ENCODE peak calls at places on chromosomes 6 and 20, in ten cellular contexts. I is SK-N-SH, D is kidney, K is dorsolateral prefrontal cortex, Z is lower lobe of right lung, H is right atrium auricular region, N is fibroblast of pulmonary artery, L is AG04449, Q is psoas muscle, M is heart left ventricle. F is an unnamed sample.

GRCh38 chr6:36699290-36699689 is 1.7 kb downstream of the RAB44 start:
- DNase-seq in K (no peak), H (no peak), Q (peak), M (no peak), N (no peak), L (no peak), D (no peak), Z (no peak), I (no peak), F (no peak)

GRCh38 chr20:14553774-14554524 is 216.5 kb upstream of the FLRT3 start:
- DNase-seq in I (no peak), K (no peak), M (peak), L (no peak), N (peak), H (no peak), Q (no peak), D (no peak), Z (no peak), F (no peak)

GRCh38 chr20:10857362-10858070 is 183.7 kb upstream of the JAG1 start:
- DNase-seq in Z (no peak), H (no peak), D (peak), K (no peak), L (no peak), Q (no peak), M (no peak), I (no peak), N (peak), F (no peak)

GRCh38 chr6:75244063-75244575 is 518 bp upstream of the COX7A2 start:
- DNase-seq in Q (no peak), K (no peak), Z (no peak), L (no peak), H (no peak), N (no peak), M (no peak), I (peak), D (no peak), F (no peak)

GRCh38 chr20:20864346-20865096 is 152.1 kb upstream of the RALGAPA2 start:
- DNase-seq in I (no peak), M (no peak), K (no peak), D (no peak), Z (no peak), N (no peak), Q (no peak), H (no peak), L (no peak), F (no peak)

GRCh38 chr6:109853426-109853825 is 124.7 kb upstream of the GPR6 start:
- DNase-seq in H (no peak), K (peak), I (no peak), Z (no peak), N (no peak), D (no peak), L (no peak), Q (no peak), M (no peak), F (no peak)

GRCh38 chr6:42217523-42218367 is at the start of gene MRPS10:
- DNase-seq in L (peak), K (peak), M (peak), N (peak), D (peak), H (peak), Q (peak), I (peak), Z (peak), F (peak)

GRCh38 chr20:50110141-50111047 is 2.6 kb downstream of the UBE2V1 start:
- DNase-seq in I (no peak), D (no peak), M (no peak), Q (no peak), K (no peak), L (no peak), H (no peak), N (peak), Z (no peak), F (no peak)

GRCh38 chr6:82525775-82526515 is 162.3 kb downstream of the TPBG start:
- DNase-seq in N (no peak), M (no peak), I (peak), K (no peak), Q (no peak), Z (no peak), L (no peak), D (no peak), H (no peak), F (no peak)

GRCh38 chr6:91241946-91242613 is 655.2 kb upstream of the MAP3K7 start:
- DNase-seq in Z (no peak), N (no peak), D (no peak), M (no peak), H (no peak), I (no peak), K (no peak), Q (no peak), L (no peak), F (no peak)

GRCh38 chr6:22383016-22383415 is 86.2 kb upstream of the PRL start:
- DNase-seq in Q (no peak), L (no peak), K (no peak), H (no peak), M (no peak), Z (no peak), N (no peak), D (no peak), I (no peak), F (peak)

GRCh38 chr6:167904791-167905190 is 78.1 kb downstream of the AFDN start:
- DNase-seq in H (no peak), L (no peak), K (no peak), I (no peak), D (no peak), Z (no peak), M (no peak), N (no peak), Q (no peak), F (no peak)

GRCh38 chr6:52815167-52816092 is 11.8 kb upstream of the GSTA1 start:
- DNase-seq in Z (no peak), Q (no peak), K (no peak), D (no peak), H (no peak), N (peak), L (no peak), M (no peak), I (peak), F (peak)

GRCh38 chr20:10651227-10651990 is 22.4 kb downstream of the JAG1 start:
- DNase-seq in L (no peak), N (peak), K (no peak), Q (no peak), Z (no peak), D (no peak), H (no peak), I (no peak), M (peak), F (no peak)

GRCh38 chr6:79632580-79632979 is 1.5 kb downstream of the SH3BGRL2 start:
- DNase-seq in Q (no peak), L (no peak), N (no peak), H (no peak), Z (no peak), I (no peak), K (no peak), D (no peak), M (no peak), F (no peak)

GRCh38 chr6:144898741-144899140 is 613.6 kb downstream of the UTRN start:
- DNase-seq in Z (no peak), N (no peak), M (no peak), Q (no peak), I (no peak), K (no peak), L (no peak), D (no peak), H (no peak), F (no peak)

GRCh38 chr6:144899161-144899560 is 614.0 kb downstream of the UTRN start:
- DNase-seq in M (no peak), K (no peak), I (no peak), L (peak), Z (no peak), D (no peak), H (no peak), N (peak), Q (no peak), F (peak)

GRCh38 chr6:144897441-144897921 is 612.3 kb downstream of the UTRN start:
- DNase-seq in N (peak), L (peak), H (no peak), Q (no peak), Z (no peak), M (no peak), I (no peak), K (no peak), D (no peak), F (peak)

GRCh38 chr6:144896876-144897275 is 611.7 kb downstream of the UTRN start:
- DNase-seq in Z (no peak), H (no peak), I (no peak), N (no peak), M (no peak), Q (no peak), K (no peak), D (no peak), L (no peak), F (no peak)

GRCh38 chr6:144898052-144898689 is 613.0 kb downstream of the UTRN start:
- DNase-seq in K (no peak), H (no peak), I (no peak), M (no peak), D (no peak), Z (no peak), Q (no peak), L (no peak), N (peak), F (peak)
- H3K4me3 ChIP-seq in K (no peak), H (no peak), I (no peak), M (no peak), D (no peak), Z (no peak), Q (no peak), L (no peak), N (no peak), F (no peak)

GRCh38 chr20:22732751-22733150 is 148.4 kb upstream of the FOXA2 start:
- DNase-seq in M (no peak), D (no peak), I (no peak), L (no peak), K (no peak), H (no peak), Z (no peak), Q (no peak), N (no peak), F (no peak)
- TF ChIP-seq CTCF in M (no peak), D (no peak), I (peak), L (no peak), K (no peak), H (no peak), Z (no peak), Q (no peak), N (no peak), F (no peak)

DNA sequence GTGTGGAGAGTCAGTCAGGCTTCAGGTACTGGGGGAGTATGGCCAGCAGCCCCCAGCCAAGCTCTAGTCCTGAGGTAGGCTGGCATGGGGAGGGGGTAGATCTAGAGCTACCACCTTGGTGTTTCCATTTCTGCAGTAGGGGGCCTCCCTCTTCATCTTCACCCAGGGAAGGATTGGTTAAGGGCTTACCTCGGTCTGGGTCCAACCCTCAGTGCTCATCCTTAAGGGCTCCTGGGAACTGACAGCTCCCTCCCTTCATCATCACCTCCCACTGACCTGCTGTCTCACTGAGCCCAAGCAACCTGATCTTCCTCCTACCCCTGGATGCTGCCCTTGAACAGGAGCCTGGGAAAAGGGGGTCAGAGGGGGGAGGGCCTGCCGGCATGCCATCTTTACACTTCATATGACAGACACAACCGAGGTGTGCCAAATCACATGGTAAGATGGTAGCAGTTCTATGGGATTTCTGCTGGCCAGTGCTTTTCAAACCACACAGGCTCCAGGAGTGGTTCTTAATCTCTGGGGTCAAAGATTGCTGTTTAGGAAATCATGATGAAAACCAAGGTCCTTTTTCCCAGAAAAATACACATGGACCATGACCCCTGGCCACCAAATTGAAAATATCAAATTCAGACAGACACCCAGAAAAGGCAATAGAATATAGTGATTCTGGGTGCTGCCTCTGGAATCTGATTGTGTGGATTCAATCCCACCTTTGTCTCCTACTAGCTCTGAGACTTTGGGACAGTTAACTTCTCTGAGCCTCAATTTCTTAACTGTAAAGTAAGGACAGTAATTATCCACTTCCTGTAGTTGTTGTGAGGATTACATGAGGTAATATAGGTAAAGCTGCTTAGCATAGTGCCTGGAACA is 3.0 kb downstream of the TP53INP2 start:
- DNase-seq in N (no peak), L (no peak), M (no peak), I (no peak), Q (peak), Z (no peak), K (no peak), H (no peak), D (no peak), F (no peak)
- H3K4me3 ChIP-seq in N (no peak), L (no peak), M (no peak), I (no peak), Q (no peak), Z (no peak), K (no peak), H (no peak), D (no peak), F (no peak)

GRCh38 chr6:73285674-73286283 is 22.8 kb upstream of the KHDC1 start:
- DNase-seq in Z (no peak), K (no peak), I (peak), D (no peak), N (peak), L (peak), H (no peak), M (no peak), Q (no peak), F (peak)
- TF ChIP-seq CTCF in Z (peak), K (peak), I (peak), D (peak), N (peak), L (peak), H (peak), M (peak), Q (peak), F (peak)

GRCh38 chr6:127637830-127638229 is 60.9 kb downstream of the C6orf58 start:
- DNase-seq in L (no peak), K (no peak), M (no peak), N (peak), I (no peak), Q (no peak), H (no peak), D (no peak), Z (no peak), F (peak)

GRCh38 chr6:127641905-127642304 is 64.9 kb downstream of the C6orf58 start:
- DNase-seq in M (no peak), Z (no peak), K (no peak), D (no peak), N (peak), Q (no peak), H (no peak), L (no peak), I (peak), F (peak)
- H3K4me3 ChIP-seq in M (no peak), Z (no peak), K (no peak), D (no peak), N (no peak), Q (no peak), H (no peak), L (no peak), I (peak), F (no peak)

GRCh38 chr6:135423649-135424128 is 73.9 kb downstream of the AHI1 start:
- DNase-seq in H (no peak), M (no peak), I (peak), Q (no peak), Z (no peak), K (no peak), L (no peak), D (no peak), N (peak), F (peak)
- TF ChIP-seq CTCF in H (peak), M (peak), I (peak), Q (peak), Z (peak), K (peak), L (peak), D (peak), N (peak), F (peak)

DNA sequence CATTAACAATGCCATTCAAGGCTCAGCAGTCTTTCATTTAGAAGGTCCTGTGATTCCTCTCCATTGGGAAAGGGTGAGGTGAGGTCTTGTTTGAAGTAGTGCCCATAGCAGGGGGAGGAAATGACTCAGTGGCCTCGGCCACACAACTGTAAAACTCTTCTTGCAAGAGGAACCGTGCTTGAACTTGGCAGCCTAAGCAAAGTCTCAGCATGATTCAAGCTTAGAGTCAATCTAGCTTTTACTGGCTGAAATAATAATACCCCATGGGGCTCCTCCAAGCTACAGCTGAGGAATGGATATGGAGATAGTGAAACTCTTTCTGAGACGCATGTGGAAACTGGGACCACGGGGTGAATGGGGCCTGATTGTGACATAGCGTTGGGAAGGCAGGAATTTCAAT is 428.2 kb downstream of the BMP2 start:
- DNase-seq in N (peak), Z (no peak), L (no peak), I (no peak), H (no peak), M (peak), D (no peak), Q (no peak), K (no peak), F (peak)
- H3K4me3 ChIP-seq in N (no peak), Z (no peak), L (no peak), I (no peak), H (no peak), M (no peak), D (no peak), Q (no peak), K (no peak), F (no peak)